ENCODE peak calls at places on chromosomes 11 and 22, in four cellular contexts. One of them, this sample, is unnamed.

GRCh38 chr11:33719587-33719986 is 16.6 kb downstream of the CD59 start:
- DNase-seq in CD8-positive, alpha-beta memory T cell: no peak
- DNase-seq in prostate gland: no peak
- DNase-seq in left ventricle myocardium inferior: no peak
- DNase-seq in this sample: no peak

GRCh38 chr11:724063-724732 is 18.2 kb downstream of the EPS8L2 start:
- DNase-seq in CD8-positive, alpha-beta memory T cell: no peak
- DNase-seq in prostate gland: no peak
- DNase-seq in left ventricle myocardium inferior: no peak
- DNase-seq in this sample: no peak

GRCh38 chr11:953513-953912 is 27.8 kb downstream of the AP2A2 start:
- DNase-seq in CD8-positive, alpha-beta memory T cell: no peak
- DNase-seq in left ventricle myocardium inferior: no peak
- DNase-seq in prostate gland: no peak
- DNase-seq in this sample: no peak

GRCh38 chr11:108593910-108594434 is 404 bp upstream of the EXPH5 start:
- DNase-seq in CD8-positive, alpha-beta memory T cell: no peak
- DNase-seq in left ventricle myocardium inferior: no peak
- DNase-seq in prostate gland: no peak
- DNase-seq in this sample: no peak

GRCh38 chr11:2310073-2310785 is 8.4 kb downstream of the TSPAN32 start:
- DNase-seq in left ventricle myocardium inferior: no peak
- DNase-seq in prostate gland: no peak
- DNase-seq in CD8-positive, alpha-beta memory T cell: no peak
- DNase-seq in this sample: no peak

GRCh38 chr11:94011478-94011877 is 9.7 kb upstream of the HEPHL1 start:
- DNase-seq in prostate gland: no peak
- DNase-seq in left ventricle myocardium inferior: no peak
- DNase-seq in CD8-positive, alpha-beta memory T cell: no peak
- DNase-seq in this sample: no peak

GRCh38 chr11:10293423-10294288 is at the start of gene SBF2:
- DNase-seq in prostate gland: peak
- DNase-seq in left ventricle myocardium inferior: peak
- DNase-seq in CD8-positive, alpha-beta memory T cell: peak
- DNase-seq in this sample: peak

GRCh38 chr22:22893891-22894739 is 6.5 kb downstream of the IGLL5 start:
- DNase-seq in left ventricle myocardium inferior: no peak
- DNase-seq in CD8-positive, alpha-beta memory T cell: no peak
- DNase-seq in prostate gland: no peak
- DNase-seq in this sample: no peak

GRCh38 chr11:35525501-35526175 is at the start of gene PAMR1:
- DNase-seq in CD8-positive, alpha-beta memory T cell: no peak
- DNase-seq in left ventricle myocardium inferior: peak
- DNase-seq in prostate gland: peak
- DNase-seq in this sample: peak

GRCh38 chr22:24105661-24106060 is 75.6 kb upstream of the SUSD2 start:
- DNase-seq in CD8-positive, alpha-beta memory T cell: no peak
- DNase-seq in left ventricle myocardium inferior: no peak
- DNase-seq in prostate gland: no peak
- DNase-seq in this sample: no peak

GRCh38 chr22:24105018-24105360 is 76.3 kb upstream of the SUSD2 start:
- DNase-seq in prostate gland: no peak
- DNase-seq in left ventricle myocardium inferior: no peak
- DNase-seq in CD8-positive, alpha-beta memory T cell: no peak
- DNase-seq in this sample: no peak

GRCh38 chr22:24108073-24108472 is 73.2 kb upstream of the SUSD2 start:
- DNase-seq in left ventricle myocardium inferior: no peak
- DNase-seq in prostate gland: no peak
- DNase-seq in CD8-positive, alpha-beta memory T cell: no peak
- DNase-seq in this sample: no peak

GRCh38 chr22:24107668-24108067 is 73.6 kb upstream of the SUSD2 start:
- DNase-seq in left ventricle myocardium inferior: peak
- DNase-seq in CD8-positive, alpha-beta memory T cell: no peak
- DNase-seq in prostate gland: peak
- DNase-seq in this sample: peak

GRCh38 chr22:24106385-24107381 is 74.6 kb upstream of the SUSD2 start:
- DNase-seq in CD8-positive, alpha-beta memory T cell: peak
- DNase-seq in prostate gland: no peak
- DNase-seq in left ventricle myocardium inferior: peak
- DNase-seq in this sample: peak
- H3K27ac ChIP-seq in CD8-positive, alpha-beta memory T cell: no peak
- H3K27ac ChIP-seq in prostate gland: peak
- H3K27ac ChIP-seq in left ventricle myocardium inferior: peak
- H3K27ac ChIP-seq in this sample: peak

GRCh38 chr11:116776522-116776984 is 3.8 kb upstream of the BUD13 start:
- DNase-seq in left ventricle myocardium inferior: no peak
- DNase-seq in prostate gland: no peak
- DNase-seq in CD8-positive, alpha-beta memory T cell: no peak
- DNase-seq in this sample: no peak

GRCh38 chr11:116775975-116776374 is 3.2 kb upstream of the BUD13 start:
- DNase-seq in CD8-positive, alpha-beta memory T cell: no peak
- DNase-seq in left ventricle myocardium inferior: no peak
- DNase-seq in prostate gland: no peak
- DNase-seq in this sample: no peak

GRCh38 chr11:116778556-116778955 is 5.8 kb upstream of the BUD13 start:
- DNase-seq in prostate gland: no peak
- DNase-seq in left ventricle myocardium inferior: no peak
- DNase-seq in CD8-positive, alpha-beta memory T cell: no peak
- DNase-seq in this sample: no peak

GRCh38 chr11:116774661-116775060 is 1.9 kb upstream of the BUD13 start:
- DNase-seq in left ventricle myocardium inferior: no peak
- DNase-seq in CD8-positive, alpha-beta memory T cell: no peak
- DNase-seq in prostate gland: no peak
- DNase-seq in this sample: no peak

GRCh38 chr11:116777056-116777455 is 4.3 kb upstream of the BUD13 start:
- DNase-seq in prostate gland: no peak
- DNase-seq in left ventricle myocardium inferior: no peak
- DNase-seq in CD8-positive, alpha-beta memory T cell: no peak
- DNase-seq in this sample: no peak
- H3K27ac ChIP-seq in prostate gland: no peak
- H3K27ac ChIP-seq in left ventricle myocardium inferior: no peak
- H3K27ac ChIP-seq in CD8-positive, alpha-beta memory T cell: no peak
- H3K27ac ChIP-seq in this sample: no peak

GRCh38 chr22:41147722-41148121 is 55.3 kb downstream of the EP300 start:
- DNase-seq in prostate gland: no peak
- DNase-seq in left ventricle myocardium inferior: no peak
- DNase-seq in CD8-positive, alpha-beta memory T cell: no peak
- DNase-seq in this sample: no peak
- H3K27ac ChIP-seq in prostate gland: no peak
- H3K27ac ChIP-seq in left ventricle myocardium inferior: no peak
- H3K27ac ChIP-seq in CD8-positive, alpha-beta memory T cell: no peak
- H3K27ac ChIP-seq in this sample: no peak

GRCh38 chr22:49935561-49935960 is 17.1 kb downstream of the CRELD2 start:
- DNase-seq in prostate gland: no peak
- DNase-seq in left ventricle myocardium inferior: no peak
- DNase-seq in CD8-positive, alpha-beta memory T cell: no peak
- DNase-seq in this sample: no peak

GRCh38 chr22:49937758-49938564 is 19.5 kb downstream of the CRELD2 start:
- DNase-seq in left ventricle myocardium inferior: no peak
- DNase-seq in CD8-positive, alpha-beta memory T cell: no peak
- DNase-seq in prostate gland: no peak
- DNase-seq in this sample: no peak

GRCh38 chr22:49934891-49935557 is 16.6 kb downstream of the CRELD2 start:
- DNase-seq in left ventricle myocardium inferior: peak
- DNase-seq in prostate gland: peak
- DNase-seq in CD8-positive, alpha-beta memory T cell: peak
- DNase-seq in this sample: peak

GRCh38 chr22:49936973-49937757 is 18.7 kb downstream of the CRELD2 start:
- DNase-seq in prostate gland: no peak
- DNase-seq in left ventricle myocardium inferior: peak
- DNase-seq in CD8-positive, alpha-beta memory T cell: no peak
- DNase-seq in this sample: no peak

DNA sequence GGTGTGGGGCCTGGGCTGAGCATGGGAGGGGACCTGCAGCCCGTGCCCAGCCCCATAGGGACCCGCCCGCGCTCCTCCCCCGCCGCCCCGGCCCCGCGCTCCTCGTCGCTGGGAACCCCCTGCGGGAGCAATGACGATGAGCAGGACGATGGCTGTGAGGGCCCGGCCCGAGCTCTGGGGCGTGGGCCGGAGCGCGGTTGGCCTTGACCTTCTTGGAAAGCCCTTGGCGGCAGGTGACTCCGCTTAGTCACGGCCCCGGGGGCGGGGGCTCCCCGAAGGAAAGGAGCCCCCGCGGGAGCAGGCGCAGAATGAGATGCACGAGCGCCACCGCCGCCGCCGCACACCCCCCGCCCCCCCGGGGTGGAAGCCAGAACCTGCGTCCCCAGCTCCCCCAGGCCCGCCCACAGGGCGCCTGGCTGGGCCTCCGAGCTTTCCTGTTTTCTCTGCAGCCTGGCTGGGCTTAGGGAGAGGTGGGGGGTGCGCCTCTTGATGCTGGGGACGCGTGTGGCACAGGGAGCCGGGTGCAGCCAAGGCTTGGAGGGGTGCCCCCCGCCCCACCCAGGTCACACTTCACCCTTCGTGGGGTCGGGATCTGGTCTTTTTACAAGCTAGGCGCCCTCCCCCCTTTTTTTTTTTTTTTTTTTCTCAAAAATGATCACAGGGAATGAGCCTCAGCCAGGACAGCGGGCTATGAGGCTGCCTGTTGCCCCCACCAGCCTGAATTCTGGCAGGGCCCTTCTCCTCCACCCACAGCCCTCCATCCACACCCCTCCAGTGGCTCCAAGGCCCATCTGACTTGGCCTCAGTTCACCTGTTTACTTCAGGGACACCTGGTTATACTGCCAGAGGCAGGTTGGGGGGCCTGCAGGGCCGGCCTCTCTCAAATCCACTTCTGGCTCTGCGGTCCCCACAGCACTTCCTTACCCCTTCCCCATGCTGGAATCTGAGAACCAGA is 17.9 kb downstream of the CRELD2 start:
- DNase-seq in prostate gland: peak
- DNase-seq in left ventricle myocardium inferior: peak
- DNase-seq in CD8-positive, alpha-beta memory T cell: peak
- DNase-seq in this sample: peak
- H3K27ac ChIP-seq in prostate gland: peak
- H3K27ac ChIP-seq in left ventricle myocardium inferior: peak
- H3K27ac ChIP-seq in CD8-positive, alpha-beta memory T cell: peak
- H3K27ac ChIP-seq in this sample: peak

This sample was measured in uterus.